ENCODE peak calls at places on chromosome 16, in eight cellular contexts. One of them, this sample, is unnamed.

GRCh38 chr16:4972938-4973587 is 14.9 kb downstream of the SEC14L5 start:
- DNase-seq in GM04504: no peak
- DNase-seq in NCI-H524: no peak
- DNase-seq in T-helper 2 cell: no peak
- DNase-seq in stimulated activated CD8-positive, alpha-beta memory T cell treated with anti-CD3 and anti-CD28 coated beads, Interleukin-4, amount 100 ng/mL, for 1 hour: no peak
- DNase-seq in substantia nigra: peak
- DNase-seq in HTR-8/SVneo: no peak
- DNase-seq in activated CD4-positive, alpha-beta T cell treated with anti-CD3 and anti-CD28 coated beads, Interleukin-2, amount 50 U/mL, for 1 hour: no peak
- DNase-seq in this sample: peak

GRCh38 chr16:85971877-85972638 is 73.1 kb downstream of the IRF8 start:
- DNase-seq in HTR-8/SVneo: no peak
- DNase-seq in stimulated activated CD8-positive, alpha-beta memory T cell treated with anti-CD3 and anti-CD28 coated beads, Interleukin-4, amount 100 ng/mL, for 1 hour: no peak
- DNase-seq in NCI-H524: no peak
- DNase-seq in substantia nigra: no peak
- DNase-seq in T-helper 2 cell: no peak
- DNase-seq in activated CD4-positive, alpha-beta T cell treated with anti-CD3 and anti-CD28 coated beads, Interleukin-2, amount 50 U/mL, for 1 hour: no peak
- DNase-seq in GM04504: no peak
- DNase-seq in this sample: no peak

GRCh38 chr16:85637061-85637807 is 24.1 kb downstream of the GSE1 start:
- DNase-seq in GM04504: no peak
- DNase-seq in HTR-8/SVneo: no peak
- DNase-seq in substantia nigra: no peak
- DNase-seq in NCI-H524: no peak
- DNase-seq in T-helper 2 cell: no peak
- DNase-seq in activated CD4-positive, alpha-beta T cell treated with anti-CD3 and anti-CD28 coated beads, Interleukin-2, amount 50 U/mL, for 1 hour: no peak
- DNase-seq in stimulated activated CD8-positive, alpha-beta memory T cell treated with anti-CD3 and anti-CD28 coated beads, Interleukin-4, amount 100 ng/mL, for 1 hour: no peak
- DNase-seq in this sample: no peak

GRCh38 chr16:67084345-67085028 is 25.3 kb upstream of the PHAF1 start:
- DNase-seq in NCI-H524: no peak
- DNase-seq in activated CD4-positive, alpha-beta T cell treated with anti-CD3 and anti-CD28 coated beads, Interleukin-2, amount 50 U/mL, for 1 hour: no peak
- DNase-seq in stimulated activated CD8-positive, alpha-beta memory T cell treated with anti-CD3 and anti-CD28 coated beads, Interleukin-4, amount 100 ng/mL, for 1 hour: no peak
- DNase-seq in substantia nigra: no peak
- DNase-seq in GM04504: no peak
- DNase-seq in HTR-8/SVneo: no peak
- DNase-seq in T-helper 2 cell: no peak
- DNase-seq in this sample: no peak

GRCh38 chr16:57186630-57187507 is 740 bp downstream of the RSPRY1 start:
- DNase-seq in activated CD4-positive, alpha-beta T cell treated with anti-CD3 and anti-CD28 coated beads, Interleukin-2, amount 50 U/mL, for 1 hour: peak
- DNase-seq in HTR-8/SVneo: peak
- DNase-seq in T-helper 2 cell: no peak
- DNase-seq in GM04504: no peak
- DNase-seq in substantia nigra: no peak
- DNase-seq in stimulated activated CD8-positive, alpha-beta memory T cell treated with anti-CD3 and anti-CD28 coated beads, Interleukin-4, amount 100 ng/mL, for 1 hour: no peak
- DNase-seq in NCI-H524: peak
- DNase-seq in this sample: no peak

GRCh38 chr16:11379420-11379819 is 34.2 kb downstream of the RMI2 start:
- DNase-seq in NCI-H524: no peak
- DNase-seq in T-helper 2 cell: no peak
- DNase-seq in GM04504: no peak
- DNase-seq in stimulated activated CD8-positive, alpha-beta memory T cell treated with anti-CD3 and anti-CD28 coated beads, Interleukin-4, amount 100 ng/mL, for 1 hour: no peak
- DNase-seq in activated CD4-positive, alpha-beta T cell treated with anti-CD3 and anti-CD28 coated beads, Interleukin-2, amount 50 U/mL, for 1 hour: no peak
- DNase-seq in HTR-8/SVneo: no peak
- DNase-seq in substantia nigra: no peak
- DNase-seq in this sample: no peak

GRCh38 chr16:49181812-49182211 is 99.8 kb downstream of the CBLN1 start:
- DNase-seq in T-helper 2 cell: no peak
- DNase-seq in NCI-H524: no peak
- DNase-seq in stimulated activated CD8-positive, alpha-beta memory T cell treated with anti-CD3 and anti-CD28 coated beads, Interleukin-4, amount 100 ng/mL, for 1 hour: no peak
- DNase-seq in HTR-8/SVneo: no peak
- DNase-seq in substantia nigra: no peak
- DNase-seq in activated CD4-positive, alpha-beta T cell treated with anti-CD3 and anti-CD28 coated beads, Interleukin-2, amount 50 U/mL, for 1 hour: no peak
- DNase-seq in GM04504: no peak
- DNase-seq in this sample: no peak

GRCh38 chr16:57845115-57845514 is 42.8 kb upstream of the KIFC3 start:
- DNase-seq in activated CD4-positive, alpha-beta T cell treated with anti-CD3 and anti-CD28 coated beads, Interleukin-2, amount 50 U/mL, for 1 hour: no peak
- DNase-seq in HTR-8/SVneo: no peak
- DNase-seq in NCI-H524: no peak
- DNase-seq in stimulated activated CD8-positive, alpha-beta memory T cell treated with anti-CD3 and anti-CD28 coated beads, Interleukin-4, amount 100 ng/mL, for 1 hour: no peak
- DNase-seq in substantia nigra: no peak
- DNase-seq in T-helper 2 cell: no peak
- DNase-seq in GM04504: no peak
- DNase-seq in this sample: no peak

GRCh38 chr16:82888616-82889015 is 261.8 kb downstream of the CDH13 start:
- DNase-seq in GM04504: peak
- DNase-seq in T-helper 2 cell: no peak
- DNase-seq in substantia nigra: no peak
- DNase-seq in activated CD4-positive, alpha-beta T cell treated with anti-CD3 and anti-CD28 coated beads, Interleukin-2, amount 50 U/mL, for 1 hour: no peak
- DNase-seq in NCI-H524: peak
- DNase-seq in stimulated activated CD8-positive, alpha-beta memory T cell treated with anti-CD3 and anti-CD28 coated beads, Interleukin-4, amount 100 ng/mL, for 1 hour: no peak
- DNase-seq in HTR-8/SVneo: peak
- DNase-seq in this sample: no peak

GRCh38 chr16:47887496-47887895 is 268.3 kb downstream of the ABCC12 start:
- DNase-seq in T-helper 2 cell: no peak
- DNase-seq in stimulated activated CD8-positive, alpha-beta memory T cell treated with anti-CD3 and anti-CD28 coated beads, Interleukin-4, amount 100 ng/mL, for 1 hour: no peak
- DNase-seq in activated CD4-positive, alpha-beta T cell treated with anti-CD3 and anti-CD28 coated beads, Interleukin-2, amount 50 U/mL, for 1 hour: no peak
- DNase-seq in NCI-H524: no peak
- DNase-seq in GM04504: no peak
- DNase-seq in HTR-8/SVneo: peak
- DNase-seq in substantia nigra: no peak
- DNase-seq in this sample: no peak

GRCh38 chr16:4257646-4258556 is 14.9 kb downstream of the TFAP4 start:
- DNase-seq in T-helper 2 cell: no peak
- DNase-seq in GM04504: no peak
- DNase-seq in stimulated activated CD8-positive, alpha-beta memory T cell treated with anti-CD3 and anti-CD28 coated beads, Interleukin-4, amount 100 ng/mL, for 1 hour: no peak
- DNase-seq in HTR-8/SVneo: no peak
- DNase-seq in NCI-H524: no peak
- DNase-seq in activated CD4-positive, alpha-beta T cell treated with anti-CD3 and anti-CD28 coated beads, Interleukin-2, amount 50 U/mL, for 1 hour: no peak
- DNase-seq in substantia nigra: no peak
- DNase-seq in this sample: no peak